ENCODE peak calls at places on chromosomes 11 and 22, in nine cellular contexts. Q, Y, J, F, V, Z, N, L and H are unnamed samples.

GRCh38 chr11:112509300-112509699 is 248.6 kb upstream of the PLET1 start:
- DNase-seq in L (no peak), F (no peak), J (no peak), Z (no peak), Y (no peak), Q (no peak), N (no peak), V (no peak), H (no peak)

GRCh38 chr22:21455334-21456089 is 11.7 kb upstream of the TMEM191C start:
- DNase-seq in F (no peak), Q (no peak), Z (peak), V (no peak), Y (peak), J (no peak), N (no peak), L (no peak), H (no peak)

GRCh38 chr22:46721716-46722115 is 16.3 kb downstream of the CERK start:
- DNase-seq in F (no peak), N (no peak), Q (no peak), Y (no peak), L (no peak), J (no peak), Z (no peak), V (no peak), H (no peak)

GRCh38 chr22:47331750-47332149 is 569.3 kb downstream of the TBC1D22A start:
- DNase-seq in N (no peak), J (no peak), Y (no peak), V (no peak), F (no peak), L (no peak), Z (no peak), Q (no peak), H (no peak)

GRCh38 chr22:20298803-20299735 is 20.8 kb downstream of the DGCR6L start:
- DNase-seq in L (peak), V (peak), F (peak), J (peak), Q (peak), N (peak), Y (peak), Z (peak), H (peak)

GRCh38 chr22:45731798-45732495 is 60.3 kb downstream of the ATXN10 start:
- DNase-seq in L (peak), Q (peak), F (no peak), Z (no peak), N (no peak), J (peak), Y (no peak), V (no peak), H (peak)

GRCh38 chr11:85595285-85595884 is 31.8 kb downstream of the DLG2 start:
- DNase-seq in N (no peak), J (peak), F (no peak), V (peak), Q (peak), L (peak), Y (no peak), Z (no peak), H (peak)

GRCh38 chr11:73981051-73981805 is 1.4 kb downstream of the UCP2 start:
- DNase-seq in L (no peak), J (no peak), Z (peak), Q (no peak), V (no peak), Y (peak), N (no peak), F (no peak), H (no peak)

GRCh38 chr11:79564288-79564925 is 123.6 kb upstream of the TENM4 start:
- DNase-seq in N (no peak), Z (no peak), L (no peak), J (no peak), Q (no peak), V (no peak), F (no peak), Y (peak), H (no peak)

GRCh38 chr11:6586434-6587359 is 16.7 kb downstream of the RRP8 start:
- DNase-seq in J (no peak), Z (peak), Y (no peak), Q (no peak), F (no peak), V (no peak), L (no peak), N (peak), H (peak)

GRCh38 chr11:130359419-130359818 is 44.7 kb upstream of the ZBTB44 start:
- DNase-seq in V (no peak), Z (no peak), L (no peak), N (no peak), F (no peak), J (no peak), Q (no peak), Y (no peak), H (no peak)

GRCh38 chr11:27204527-27204926 is 158.5 kb downstream of the CCDC34 start:
- DNase-seq in Q (peak), L (peak), Z (no peak), V (peak), Y (no peak), J (no peak), F (no peak), N (peak), H (no peak)

DNA sequence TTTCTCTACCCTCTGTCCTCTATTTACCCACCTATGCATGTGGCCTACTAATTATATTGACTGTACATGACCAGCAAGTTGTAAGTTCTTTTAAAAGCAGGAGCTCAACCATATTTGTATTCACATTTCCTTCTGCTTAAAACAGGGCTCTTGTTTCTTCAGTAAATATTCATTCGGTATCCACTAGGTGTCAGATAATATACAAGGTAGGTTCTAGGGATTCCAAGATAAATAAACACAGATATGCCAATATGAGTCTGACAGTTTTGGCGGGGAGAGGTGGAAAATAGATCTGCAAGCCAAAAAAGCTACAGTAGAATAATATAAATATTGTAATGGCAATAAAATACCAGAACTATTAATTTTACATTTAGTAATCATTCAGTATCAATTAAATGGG is 15.3 kb upstream of the RAB30 start:
- DNase-seq in Z (no peak), J (no peak), Q (no peak), V (peak), L (peak), N (no peak), F (no peak), Y (no peak), H (no peak)
- TF ChIP-seq CTCF in Z (peak), J (peak), Q (peak), V (no peak), L (no peak), N (peak), F (no peak), Y (no peak), H (no peak)

GRCh38 chr11:65043881-65044501 is 3.0 kb downstream of the SAC3D1 start:
- DNase-seq in V (no peak), J (no peak), Y (peak), Z (no peak), F (no peak), N (peak), L (peak), Q (no peak), H (peak)

GRCh38 chr11:65045061-65045460 is 4.1 kb downstream of the SAC3D1 start:
- DNase-seq in Y (no peak), Z (no peak), J (no peak), F (no peak), L (no peak), V (no peak), Q (no peak), N (no peak), H (no peak)

GRCh38 chr11:65045728-65046127 is 4.7 kb downstream of the SAC3D1 start:
- DNase-seq in N (no peak), V (no peak), F (no peak), J (no peak), L (no peak), Y (no peak), Z (no peak), Q (peak), H (no peak)

GRCh38 chr11:65051389-65051858 is 6.9 kb downstream of the NAALADL1 start:
- DNase-seq in L (no peak), Z (no peak), Q (no peak), J (no peak), Y (no peak), V (no peak), N (no peak), F (no peak), H (no peak)

GRCh38 chr11:65047581-65048422 is 6.8 kb downstream of the SAC3D1 start:
- DNase-seq in L (no peak), V (no peak), Q (peak), J (no peak), Z (no peak), Y (no peak), F (no peak), N (peak), H (peak)
- H3K4me3 ChIP-seq in L (peak), V (peak), Q (peak), J (no peak), Z (peak), Y (peak), F (peak), N (peak), H (peak)

DNA sequence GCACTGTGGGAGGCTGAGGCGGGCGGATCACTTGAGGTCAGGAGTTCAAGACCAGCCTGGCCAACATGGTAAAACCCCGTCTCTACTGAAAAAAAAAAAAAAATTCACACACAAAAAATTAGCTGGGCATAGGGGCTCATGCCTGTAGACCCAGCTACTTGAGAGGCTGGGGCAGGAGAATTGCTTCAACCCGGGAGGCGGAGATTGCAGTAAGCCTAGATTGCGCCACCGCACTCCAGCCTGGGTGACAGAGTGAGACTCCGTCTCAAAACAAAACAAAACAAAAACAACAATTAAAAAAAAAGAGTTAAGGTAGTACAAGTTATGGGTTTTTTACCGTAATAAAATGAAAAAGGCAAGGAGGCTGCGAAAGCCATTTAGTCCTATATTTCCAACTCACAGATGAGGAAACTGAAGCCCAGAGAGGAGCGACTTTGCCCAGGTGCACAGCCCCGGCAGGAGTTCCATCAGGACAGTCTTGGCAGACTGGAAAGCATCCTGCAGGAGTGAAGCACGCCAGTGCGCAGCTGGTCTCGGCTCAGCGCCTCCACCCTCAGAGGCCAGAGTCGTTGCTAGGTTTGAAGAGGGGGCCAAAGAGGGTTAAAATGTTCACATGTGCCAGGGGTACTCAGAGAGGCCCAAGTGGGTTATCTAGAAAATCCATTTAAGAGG is 3.8 kb upstream of the FADS3 start:
- DNase-seq in N (no peak), Z (no peak), Y (no peak), J (no peak), Q (no peak), L (no peak), F (no peak), V (no peak), H (no peak)
- TF ChIP-seq CTCF in N (no peak), Z (no peak), Y (no peak), J (no peak), Q (no peak), L (no peak), F (no peak), V (no peak), H (no peak)

DNA sequence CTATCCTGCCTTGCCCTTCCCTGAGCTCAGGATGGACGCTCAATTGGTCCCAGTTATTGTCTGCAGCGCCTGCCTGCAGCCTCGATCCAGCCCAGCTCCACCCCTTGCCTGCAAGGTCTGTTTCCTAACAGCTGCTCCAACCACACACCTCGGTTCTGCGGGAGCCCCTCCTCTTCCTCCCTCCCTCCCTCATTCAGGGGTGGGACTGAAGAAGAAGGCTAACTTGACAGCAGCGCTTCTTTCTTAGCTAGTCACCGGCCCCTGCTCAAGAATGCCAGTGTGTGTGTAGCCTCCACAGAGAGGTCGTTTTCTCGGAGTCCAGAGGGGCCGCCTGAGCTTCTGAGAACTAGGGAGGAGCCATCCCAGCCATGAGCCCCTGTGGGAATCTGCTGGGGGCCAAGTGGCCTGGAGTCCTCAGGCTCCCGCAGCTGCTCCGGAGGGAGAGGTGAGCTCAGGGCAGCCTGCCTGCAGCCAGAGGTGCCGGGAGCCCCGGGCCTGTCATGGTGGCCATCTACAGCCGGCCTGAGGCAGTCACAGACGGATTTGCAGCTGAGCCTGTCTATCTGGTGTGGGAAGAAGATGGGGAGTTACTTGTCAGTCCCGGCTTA is 36.1 kb downstream of the LIMK2 start:
- DNase-seq in Z (peak), Q (peak), L (peak), V (peak), Y (peak), N (peak), F (no peak), J (no peak), H (peak)
- H3K4me3 ChIP-seq in Z (peak), Q (peak), L (peak), V (no peak), Y (peak), N (no peak), F (peak), J (no peak), H (peak)

GRCh38 chr11:119414321-119414720 is 8.7 kb downstream of the THY1 start:
- DNase-seq in Z (no peak), N (no peak), Y (no peak), F (no peak), L (no peak), J (no peak), V (no peak), Q (no peak), H (no peak)
- TF ChIP-seq CTCF in Z (no peak), N (no peak), Y (no peak), F (no peak), L (no peak), J (no peak), V (no peak), Q (no peak), H (no peak)

DNA sequence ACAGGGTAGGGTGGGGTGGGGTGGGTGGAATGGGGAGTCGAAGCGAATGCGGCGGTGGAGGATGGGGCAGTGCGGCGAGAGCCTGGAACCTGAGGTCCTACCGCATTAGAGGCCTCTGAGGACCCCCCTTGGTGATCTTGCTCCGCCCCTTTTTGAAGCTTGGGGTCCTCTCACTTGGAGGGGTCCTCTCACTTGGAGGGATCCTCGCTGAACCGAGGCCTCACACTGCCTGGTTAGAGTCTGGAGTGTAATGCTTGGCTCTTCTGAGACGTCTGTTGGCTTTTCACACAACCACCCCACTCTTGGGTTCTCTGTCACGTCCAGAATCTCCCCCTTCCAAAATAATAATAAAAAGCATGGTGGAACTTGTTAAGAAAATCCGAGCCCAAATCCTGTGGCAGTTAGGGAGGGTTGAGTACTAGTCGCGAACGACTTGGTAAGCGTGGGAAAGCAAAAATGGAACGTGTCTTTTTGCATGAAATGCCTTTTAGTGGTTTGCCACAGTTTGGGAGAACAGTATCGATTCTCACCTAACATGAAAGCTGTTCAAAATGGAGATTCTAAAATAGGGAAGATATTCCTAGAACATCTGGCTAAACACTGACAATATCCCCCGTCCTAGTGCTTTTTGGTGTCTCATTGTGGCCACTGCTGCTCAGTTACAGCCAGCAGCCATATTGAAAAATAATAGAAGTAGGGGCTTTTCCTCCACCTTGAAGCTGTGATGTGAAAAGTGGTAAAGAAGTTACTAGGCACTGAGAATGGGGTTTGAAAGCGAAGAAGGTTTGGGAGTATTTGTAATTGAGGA is 821 bp downstream of the RBX1 start:
- DNase-seq in F (no peak), Y (no peak), V (no peak), N (no peak), Q (peak), J (no peak), L (no peak), Z (no peak), H (peak)
- H3K4me3 ChIP-seq in F (peak), Y (peak), V (peak), N (peak), Q (peak), J (peak), L (peak), Z (peak), H (peak)

DNA sequence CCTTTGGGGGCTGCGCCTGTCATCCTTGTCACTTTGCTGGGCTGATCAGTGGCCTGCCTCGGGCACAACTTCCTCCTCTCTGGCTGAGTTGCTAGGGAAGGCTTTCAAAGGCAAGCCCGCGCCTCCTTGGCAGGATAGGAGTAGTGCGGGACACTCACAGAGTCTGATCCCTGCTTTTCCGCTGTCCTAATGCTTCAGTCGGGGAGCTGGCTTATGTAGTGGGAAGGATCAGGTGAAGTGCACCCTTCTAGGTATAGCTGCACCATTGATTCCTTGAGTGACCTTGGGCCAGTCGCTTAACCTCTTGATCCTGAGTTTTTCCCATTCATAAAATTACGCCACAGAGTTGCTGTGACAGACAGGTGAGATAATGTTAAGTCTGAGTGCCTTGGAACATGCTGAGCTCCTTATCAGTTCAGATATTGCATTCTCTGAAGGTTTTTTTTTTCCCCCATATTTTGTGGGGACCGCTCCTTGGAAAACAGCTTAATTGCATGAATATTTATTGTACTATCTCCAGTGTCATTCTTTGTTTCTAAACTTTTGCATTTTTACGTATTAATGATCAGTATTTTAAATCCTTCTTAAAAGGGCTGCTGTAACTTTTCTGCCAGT is 943 bp downstream of the IPO7 start:
- DNase-seq in Y (no peak), F (no peak), L (no peak), Z (no peak), J (peak), N (no peak), V (no peak), Q (no peak), H (no peak)
- TF ChIP-seq CTCF in Y (peak), F (peak), L (no peak), Z (no peak), J (no peak), N (no peak), V (no peak), Q (no peak), H (no peak)